ENCODE peak calls at places on chromosome 17, in five cellular contexts. One of them, this sample, is unnamed.

GRCh38 chr17:77668518-77668917 is 290.0 kb upstream of the TNRC6C start:
- DNase-seq in T-helper 1 cell: no peak
- DNase-seq in mesothelial cell of epicardium: no peak
- DNase-seq in M059J: peak
- DNase-seq in EH: no peak
- DNase-seq in this sample: no peak

GRCh38 chr17:83062818-83063671 is 16.4 kb upstream of the METRNL start:
- DNase-seq in T-helper 1 cell: peak
- DNase-seq in mesothelial cell of epicardium: peak
- DNase-seq in M059J: no peak
- DNase-seq in EH: no peak
- DNase-seq in this sample: no peak

GRCh38 chr17:49987681-49988441 is 7.2 kb downstream of the DLX3 start:
- DNase-seq in T-helper 1 cell: no peak
- DNase-seq in mesothelial cell of epicardium: no peak
- DNase-seq in M059J: peak
- DNase-seq in EH: peak
- DNase-seq in this sample: peak

GRCh38 chr17:3667366-3668278 is 756 bp downstream of the TAX1BP3 start:
- DNase-seq in T-helper 1 cell: peak
- DNase-seq in mesothelial cell of epicardium: peak
- DNase-seq in M059J: peak
- DNase-seq in EH: peak
- DNase-seq in this sample: peak

GRCh38 chr17:58956997-58957724 is 149.5 kb downstream of the TRIM37 start:
- DNase-seq in T-helper 1 cell: no peak
- DNase-seq in mesothelial cell of epicardium: no peak
- DNase-seq in M059J: peak
- DNase-seq in EH: peak
- DNase-seq in this sample: no peak

GRCh38 chr17:3657874-3658783 is 10.2 kb downstream of the TAX1BP3 start:
- DNase-seq in T-helper 1 cell: no peak
- DNase-seq in mesothelial cell of epicardium: no peak
- DNase-seq in M059J: no peak
- DNase-seq in EH: no peak
- DNase-seq in this sample: no peak

GRCh38 chr17:74776044-74776962 is at the start of gene NAT9:
- DNase-seq in T-helper 1 cell: peak
- DNase-seq in mesothelial cell of epicardium: peak
- DNase-seq in M059J: peak
- DNase-seq in EH: peak
- DNase-seq in this sample: peak

GRCh38 chr17:30524847-30525246 is 47.6 kb downstream of the GOSR1 start:
- DNase-seq in T-helper 1 cell: no peak
- DNase-seq in mesothelial cell of epicardium: no peak
- DNase-seq in M059J: no peak
- DNase-seq in EH: peak
- DNase-seq in this sample: no peak

GRCh38 chr17:67476787-67477335 is 99.8 kb downstream of the PITPNC1 start:
- DNase-seq in T-helper 1 cell: no peak
- DNase-seq in mesothelial cell of epicardium: no peak
- DNase-seq in M059J: no peak
- DNase-seq in EH: no peak
- DNase-seq in this sample: no peak

GRCh38 chr17:48748728-48749566 is 20.4 kb upstream of the HOXB13 start:
- DNase-seq in T-helper 1 cell: no peak
- DNase-seq in mesothelial cell of epicardium: no peak
- DNase-seq in M059J: no peak
- DNase-seq in EH: no peak
- DNase-seq in this sample: no peak

GRCh38 chr17:82000803-82001649 is 21.7 kb downstream of the CENPX start:
- DNase-seq in T-helper 1 cell: no peak
- DNase-seq in mesothelial cell of epicardium: no peak
- DNase-seq in M059J: no peak
- DNase-seq in EH: no peak
- DNase-seq in this sample: peak

GRCh38 chr17:74194682-74195081 is 8.8 kb upstream of the RPL38 start:
- DNase-seq in T-helper 1 cell: no peak
- DNase-seq in mesothelial cell of epicardium: no peak
- DNase-seq in M059J: no peak
- DNase-seq in EH: no peak
- DNase-seq in this sample: no peak

GRCh38 chr17:83201206-83202001 is 122.0 kb downstream of the METRNL start:
- DNase-seq in T-helper 1 cell: no peak
- DNase-seq in mesothelial cell of epicardium: no peak
- DNase-seq in M059J: no peak
- DNase-seq in EH: no peak
- DNase-seq in this sample: no peak

GRCh38 chr17:21140911-21141310 is 14.1 kb downstream of the DHRS7B start:
- DNase-seq in T-helper 1 cell: no peak
- DNase-seq in mesothelial cell of epicardium: no peak
- DNase-seq in M059J: no peak
- DNase-seq in EH: no peak
- DNase-seq in this sample: no peak

GRCh38 chr17:75246404-75246803 is 15.0 kb downstream of the GGA3 start:
- DNase-seq in T-helper 1 cell: no peak
- DNase-seq in mesothelial cell of epicardium: no peak
- DNase-seq in M059J: no peak
- DNase-seq in EH: no peak
- DNase-seq in this sample: no peak

GRCh38 chr17:42548070-42548837 is 4.5 kb upstream of the HSD17B1 start:
- DNase-seq in T-helper 1 cell: peak
- DNase-seq in mesothelial cell of epicardium: peak
- DNase-seq in M059J: no peak
- DNase-seq in EH: peak
- DNase-seq in this sample: peak

GRCh38 chr17:8223356-8224063 is 13.1 kb upstream of the AURKB start:
- DNase-seq in T-helper 1 cell: peak
- DNase-seq in mesothelial cell of epicardium: no peak
- DNase-seq in M059J: peak
- DNase-seq in EH: peak
- DNase-seq in this sample: peak

GRCh38 chr17:42679492-42680330 is 1.9 kb downstream of the CCR10 start:
- DNase-seq in T-helper 1 cell: peak
- DNase-seq in mesothelial cell of epicardium: peak
- DNase-seq in M059J: peak
- DNase-seq in EH: peak
- DNase-seq in this sample: peak